ENCODE peak calls at places on chromosomes 11 and 22, in eight cellular contexts. One of them, this sample, is unnamed. For H3K4me1, the result is how much of the 10 kb centered on the place peaks cover.

GRCh38 chr11:66325140-66325754 is 8.4 kb upstream of the CD248 start:
- DNase-seq in breast epithelium: no peak
- DNase-seq in upper lobe of left lung: no peak
- DNase-seq in GM23338: no peak
- DNase-seq in Panc1: no peak
- DNase-seq in prostate gland: no peak
- DNase-seq in HCT116: no peak
- DNase-seq in stomach: no peak
- DNase-seq in this sample: no peak

GRCh38 chr11:57315491-57315890 is 9.3 kb downstream of the TNKS1BP1 start:
- DNase-seq in breast epithelium: no peak
- DNase-seq in HCT116: no peak
- DNase-seq in upper lobe of left lung: no peak
- DNase-seq in stomach: no peak
- DNase-seq in Panc1: no peak
- DNase-seq in GM23338: peak
- DNase-seq in prostate gland: no peak
- DNase-seq in this sample: peak

GRCh38 chr22:29070490-29070889 is 2.3 kb upstream of the KREMEN1 start:
- DNase-seq in HCT116: no peak
- DNase-seq in stomach: no peak
- DNase-seq in prostate gland: no peak
- DNase-seq in upper lobe of left lung: no peak
- DNase-seq in breast epithelium: no peak
- DNase-seq in Panc1: no peak
- DNase-seq in GM23338: no peak
- DNase-seq in this sample: no peak

GRCh38 chr11:111528557-111528956 is 12.0 kb upstream of the LAYN start:
- DNase-seq in upper lobe of left lung: no peak
- DNase-seq in prostate gland: no peak
- DNase-seq in stomach: no peak
- DNase-seq in HCT116: no peak
- DNase-seq in Panc1: no peak
- DNase-seq in GM23338: no peak
- DNase-seq in breast epithelium: no peak
- DNase-seq in this sample: no peak

GRCh38 chr11:119793335-119793984 is 64.5 kb upstream of the NECTIN1 start:
- DNase-seq in breast epithelium: no peak
- DNase-seq in GM23338: no peak
- DNase-seq in HCT116: no peak
- DNase-seq in prostate gland: no peak
- DNase-seq in stomach: no peak
- DNase-seq in upper lobe of left lung: no peak
- DNase-seq in Panc1: no peak
- DNase-seq in this sample: peak

GRCh38 chr11:131404010-131404409 is 33.6 kb downstream of the NTM start:
- DNase-seq in HCT116: no peak
- DNase-seq in Panc1: no peak
- DNase-seq in prostate gland: no peak
- DNase-seq in GM23338: no peak
- DNase-seq in stomach: no peak
- DNase-seq in breast epithelium: no peak
- DNase-seq in upper lobe of left lung: no peak
- DNase-seq in this sample: no peak

GRCh38 chr11:65649656-65650546 is 12.0 kb downstream of the SIPA1 start:
- DNase-seq in HCT116: no peak
- DNase-seq in Panc1: no peak
- DNase-seq in stomach: no peak
- DNase-seq in prostate gland: no peak
- DNase-seq in GM23338: no peak
- DNase-seq in upper lobe of left lung: no peak
- DNase-seq in breast epithelium: no peak
- DNase-seq in this sample: peak

GRCh38 chr11:7871056-7871455 is 60.0 kb downstream of the OR10A6 start:
- DNase-seq in breast epithelium: no peak
- DNase-seq in upper lobe of left lung: no peak
- DNase-seq in HCT116: no peak
- DNase-seq in Panc1: no peak
- DNase-seq in GM23338: no peak
- DNase-seq in prostate gland: no peak
- DNase-seq in stomach: no peak
- DNase-seq in this sample: no peak

GRCh38 chr11:108501396-108501795 is 3.2 kb upstream of the POGLUT3 start:
- DNase-seq in breast epithelium: no peak
- DNase-seq in upper lobe of left lung: no peak
- DNase-seq in Panc1: no peak
- DNase-seq in HCT116: no peak
- DNase-seq in prostate gland: no peak
- DNase-seq in stomach: no peak
- DNase-seq in GM23338: no peak
- DNase-seq in this sample: no peak

GRCh38 chr22:49997221-49997599 is 15.4 kb downstream of the IL17REL start:
- DNase-seq in GM23338: no peak
- DNase-seq in stomach: peak
- DNase-seq in Panc1: no peak
- DNase-seq in prostate gland: no peak
- DNase-seq in breast epithelium: no peak
- DNase-seq in HCT116: no peak
- DNase-seq in upper lobe of left lung: peak
- DNase-seq in this sample: no peak

GRCh38 chr11:132605794-132606570 is 926.3 kb downstream of the OPCML start:
- DNase-seq in upper lobe of left lung: no peak
- DNase-seq in prostate gland: no peak
- DNase-seq in stomach: no peak
- DNase-seq in breast epithelium: no peak
- DNase-seq in GM23338: no peak
- DNase-seq in Panc1: no peak
- DNase-seq in HCT116: no peak
- DNase-seq in this sample: no peak

GRCh38 chr11:1381793-1382425 is 7.8 kb upstream of the BRSK2 start:
- DNase-seq in stomach: no peak
- DNase-seq in prostate gland: no peak
- DNase-seq in breast epithelium: no peak
- DNase-seq in upper lobe of left lung: peak
- DNase-seq in Panc1: no peak
- DNase-seq in HCT116: no peak
- DNase-seq in GM23338: no peak
- DNase-seq in this sample: peak

GRCh38 chr11:129960216-129961214 is 42.1 kb downstream of the PRDM10 start:
- DNase-seq in GM23338: no peak
- DNase-seq in prostate gland: no peak
- DNase-seq in HCT116: peak
- DNase-seq in upper lobe of left lung: no peak
- DNase-seq in breast epithelium: no peak
- DNase-seq in Panc1: peak
- DNase-seq in stomach: no peak
- DNase-seq in this sample: no peak

GRCh38 chr22:48507171-48507570 is 1320.5 kb downstream of the BRD1 start:
- DNase-seq in HCT116: no peak
- DNase-seq in prostate gland: no peak
- DNase-seq in breast epithelium: no peak
- DNase-seq in stomach: no peak
- DNase-seq in GM23338: no peak
- DNase-seq in upper lobe of left lung: peak
- DNase-seq in Panc1: no peak
- DNase-seq in this sample: no peak

GRCh38 chr11:69293819-69294505 is at the start of gene MYEOV:
- DNase-seq in prostate gland: no peak
- DNase-seq in breast epithelium: no peak
- DNase-seq in HCT116: peak
- DNase-seq in GM23338: peak
- DNase-seq in upper lobe of left lung: peak
- DNase-seq in Panc1: peak
- DNase-seq in stomach: peak
- DNase-seq in this sample: peak

GRCh38 chr11:9905562-9905961 is 241.7 kb downstream of the SWAP70 start:
- DNase-seq in prostate gland: no peak
- DNase-seq in HCT116: no peak
- DNase-seq in breast epithelium: no peak
- DNase-seq in stomach: no peak
- DNase-seq in GM23338: peak
- DNase-seq in Panc1: no peak
- DNase-seq in upper lobe of left lung: no peak
- DNase-seq in this sample: no peak

GRCh38 chr11:133950874-133951483 is 5.8 kb downstream of the IGSF9B start:
- DNase-seq in GM23338: peak
- DNase-seq in breast epithelium: no peak
- DNase-seq in upper lobe of left lung: no peak
- DNase-seq in Panc1: no peak
- DNase-seq in HCT116: no peak
- DNase-seq in prostate gland: no peak
- DNase-seq in stomach: no peak
- DNase-seq in this sample: no peak
- H3K4me1 ChIP-seq in GM23338: half or more
- H3K4me1 ChIP-seq in breast epithelium: under half
- H3K4me1 ChIP-seq in upper lobe of left lung: under half
- H3K4me1 ChIP-seq in Panc1: under half
- H3K4me1 ChIP-seq in HCT116: under half
- H3K4me1 ChIP-seq in prostate gland: under half
- H3K4me1 ChIP-seq in stomach: half or more
- H3K4me1 ChIP-seq in this sample: half or more

GRCh38 chr11:12845739-12846358 is 163.3 kb upstream of the RASSF10 start:
- DNase-seq in Panc1: no peak
- DNase-seq in HCT116: no peak
- DNase-seq in breast epithelium: no peak
- DNase-seq in stomach: peak
- DNase-seq in upper lobe of left lung: peak
- DNase-seq in GM23338: peak
- DNase-seq in prostate gland: peak
- DNase-seq in this sample: no peak
- TF ChIP-seq POLR2AphosphoS5 in Panc1: no peak
- TF ChIP-seq POLR2AphosphoS5 in HCT116: no peak
- TF ChIP-seq POLR2AphosphoS5 in breast epithelium: peak
- TF ChIP-seq POLR2AphosphoS5 in stomach: peak
- TF ChIP-seq POLR2AphosphoS5 in upper lobe of left lung: no peak
- TF ChIP-seq POLR2AphosphoS5 in GM23338: no peak
- TF ChIP-seq POLR2AphosphoS5 in prostate gland: no peak
- TF ChIP-seq POLR2AphosphoS5 in this sample: no peak

GRCh38 chr11:128839081-128839480 is 28.0 kb downstream of the KCNJ1 start:
- DNase-seq in upper lobe of left lung: no peak
- DNase-seq in Panc1: no peak
- DNase-seq in GM23338: peak
- DNase-seq in prostate gland: no peak
- DNase-seq in stomach: no peak
- DNase-seq in breast epithelium: no peak
- DNase-seq in HCT116: no peak
- DNase-seq in this sample: no peak
- H3K4me1 ChIP-seq in upper lobe of left lung: under half
- H3K4me1 ChIP-seq in Panc1: under half
- H3K4me1 ChIP-seq in GM23338: under half
- H3K4me1 ChIP-seq in prostate gland: under half
- H3K4me1 ChIP-seq in stomach: under half
- H3K4me1 ChIP-seq in breast epithelium: under half
- H3K4me1 ChIP-seq in HCT116: under half
- H3K4me1 ChIP-seq in this sample: half or more

GRCh38 chr11:13963169-13963948 is 836 bp downstream of the SPON1 start:
- DNase-seq in stomach: no peak
- DNase-seq in breast epithelium: no peak
- DNase-seq in upper lobe of left lung: no peak
- DNase-seq in HCT116: no peak
- DNase-seq in GM23338: peak
- DNase-seq in prostate gland: no peak
- DNase-seq in Panc1: no peak
- DNase-seq in this sample: peak

GRCh38 chr11:13963949-13964770 is 1.6 kb downstream of the SPON1 start:
- DNase-seq in stomach: no peak
- DNase-seq in Panc1: no peak
- DNase-seq in breast epithelium: no peak
- DNase-seq in upper lobe of left lung: peak
- DNase-seq in HCT116: no peak
- DNase-seq in GM23338: peak
- DNase-seq in prostate gland: no peak
- DNase-seq in this sample: no peak

GRCh38 chr11:13964771-13965074 is 2.2 kb downstream of the SPON1 start:
- DNase-seq in prostate gland: no peak
- DNase-seq in breast epithelium: no peak
- DNase-seq in Panc1: no peak
- DNase-seq in HCT116: no peak
- DNase-seq in GM23338: no peak
- DNase-seq in upper lobe of left lung: no peak
- DNase-seq in stomach: no peak
- DNase-seq in this sample: no peak

GRCh38 chr11:13965337-13965736 is 2.8 kb downstream of the SPON1 start:
- DNase-seq in Panc1: no peak
- DNase-seq in upper lobe of left lung: no peak
- DNase-seq in stomach: peak
- DNase-seq in GM23338: peak
- DNase-seq in prostate gland: no peak
- DNase-seq in breast epithelium: no peak
- DNase-seq in HCT116: no peak
- DNase-seq in this sample: no peak

DNA sequence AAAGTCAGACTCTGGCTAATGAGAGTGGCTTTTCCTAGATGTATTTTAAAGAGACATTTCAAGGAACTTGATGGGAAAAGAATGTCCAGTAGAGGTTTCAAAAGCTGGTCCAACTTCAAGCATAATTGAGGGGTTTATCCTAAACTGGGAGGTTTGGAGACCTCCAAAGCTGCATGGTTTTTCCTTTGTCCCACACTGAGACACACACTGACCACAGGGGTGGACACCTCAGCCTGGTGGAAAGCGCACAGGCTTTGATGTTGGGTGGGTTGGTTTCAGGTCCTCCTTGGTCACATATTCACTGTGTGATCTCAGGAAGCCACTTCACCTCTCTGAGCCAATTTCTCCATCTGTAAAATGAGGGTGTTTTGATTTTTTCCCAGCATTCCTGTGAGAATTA is 4.0 kb downstream of the SPON1 start:
- DNase-seq in Panc1: no peak
- DNase-seq in stomach: no peak
- DNase-seq in upper lobe of left lung: no peak
- DNase-seq in prostate gland: no peak
- DNase-seq in breast epithelium: no peak
- DNase-seq in HCT116: no peak
- DNase-seq in GM23338: no peak
- DNase-seq in this sample: no peak
- TF ChIP-seq POLR2AphosphoS5 in Panc1: no peak
- TF ChIP-seq POLR2AphosphoS5 in stomach: no peak
- TF ChIP-seq POLR2AphosphoS5 in upper lobe of left lung: no peak
- TF ChIP-seq POLR2AphosphoS5 in prostate gland: no peak
- TF ChIP-seq POLR2AphosphoS5 in breast epithelium: no peak
- TF ChIP-seq POLR2AphosphoS5 in HCT116: no peak
- TF ChIP-seq POLR2AphosphoS5 in GM23338: no peak
- TF ChIP-seq POLR2AphosphoS5 in this sample: no peak

DNA sequence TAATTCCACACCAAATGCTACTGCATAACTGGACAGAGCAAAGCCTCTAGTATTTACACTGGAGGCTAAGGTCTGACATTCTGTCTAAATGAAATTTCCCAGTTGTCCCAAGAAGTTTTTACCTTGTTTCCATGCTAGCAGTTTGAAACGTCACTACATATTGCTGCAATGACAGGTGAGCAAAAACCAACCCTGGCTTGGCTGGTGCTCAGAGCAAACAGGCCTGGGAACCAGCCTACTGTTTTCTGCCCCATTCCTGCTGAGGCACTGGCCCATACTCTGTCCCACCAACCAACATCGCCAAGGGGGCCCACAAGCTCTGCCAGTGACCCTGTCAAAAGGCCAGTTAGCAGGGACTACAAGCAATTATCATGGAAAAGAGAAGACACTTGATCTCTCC is 131.1 kb downstream of the MPPED2 start:
- DNase-seq in stomach: no peak
- DNase-seq in GM23338: no peak
- DNase-seq in Panc1: no peak
- DNase-seq in HCT116: no peak
- DNase-seq in upper lobe of left lung: no peak
- DNase-seq in prostate gland: no peak
- DNase-seq in breast epithelium: no peak
- DNase-seq in this sample: no peak
- H3K4me1 ChIP-seq in stomach: under half
- H3K4me1 ChIP-seq in GM23338: half or more
- H3K4me1 ChIP-seq in Panc1: under half
- H3K4me1 ChIP-seq in HCT116: under half
- H3K4me1 ChIP-seq in upper lobe of left lung: under half
- H3K4me1 ChIP-seq in prostate gland: under half
- H3K4me1 ChIP-seq in breast epithelium: under half
- H3K4me1 ChIP-seq in this sample: under half

This sample was measured in spleen.